ENCODE peak calls at places on chromosome 2, in nine cellular contexts. One of them, this sample, is unnamed.
A peak's percentile ranks its signal among the peaks of the same experiment; 100 is the strongest.

GRCh38 chr2:236168110-236169067 is at the start of gene GBX2:
- DNase-seq in cardiac fibroblast: peak; percentile 44
- DNase-seq in IMR-90: peak; percentile 17
- DNase-seq in PC-9: no peak
- DNase-seq in cardiac muscle cell: peak; percentile 70
- DNase-seq in GM12864: no peak
- DNase-seq in tibial nerve: no peak
- DNase-seq in epithelial cell of esophagus: peak; percentile 81
- DNase-seq in transverse colon: peak; percentile 28
- DNase-seq in this sample: peak; percentile 81

GRCh38 chr2:16832910-16833309 is 167.3 kb upstream of the CYRIA start:
- DNase-seq in cardiac fibroblast: no peak
- DNase-seq in IMR-90: no peak
- DNase-seq in PC-9: no peak
- DNase-seq in cardiac muscle cell: no peak
- DNase-seq in GM12864: no peak
- DNase-seq in tibial nerve: no peak
- DNase-seq in epithelial cell of esophagus: peak; percentile 36
- DNase-seq in transverse colon: no peak
- DNase-seq in this sample: no peak

GRCh38 chr2:57180042-57180567 is 866.5 kb upstream of the VRK2 start:
- DNase-seq in cardiac fibroblast: peak; percentile 91
- DNase-seq in IMR-90: peak; percentile 8
- DNase-seq in PC-9: no peak
- DNase-seq in cardiac muscle cell: peak; percentile 37
- DNase-seq in GM12864: no peak
- DNase-seq in tibial nerve: no peak
- DNase-seq in epithelial cell of esophagus: peak; percentile 69
- DNase-seq in transverse colon: no peak
- DNase-seq in this sample: no peak

GRCh38 chr2:114745700-114746099 is 303.3 kb downstream of the DPP10 start:
- DNase-seq in cardiac fibroblast: no peak
- DNase-seq in IMR-90: no peak
- DNase-seq in PC-9: no peak
- DNase-seq in cardiac muscle cell: no peak
- DNase-seq in GM12864: no peak
- DNase-seq in tibial nerve: no peak
- DNase-seq in epithelial cell of esophagus: no peak
- DNase-seq in transverse colon: no peak
- DNase-seq in this sample: no peak

GRCh38 chr2:8999802-9000201 is 3.7 kb downstream of the MBOAT2 start:
- DNase-seq in cardiac fibroblast: no peak
- DNase-seq in IMR-90: no peak
- DNase-seq in PC-9: peak; percentile 93
- DNase-seq in cardiac muscle cell: no peak
- DNase-seq in GM12864: no peak
- DNase-seq in tibial nerve: no peak
- DNase-seq in epithelial cell of esophagus: no peak
- DNase-seq in transverse colon: no peak
- DNase-seq in this sample: no peak

GRCh38 chr2:236963631-236964030 is 122.1 kb upstream of the COPS8 start:
- DNase-seq in cardiac fibroblast: no peak
- DNase-seq in IMR-90: no peak
- DNase-seq in PC-9: no peak
- DNase-seq in cardiac muscle cell: no peak
- DNase-seq in GM12864: no peak
- DNase-seq in tibial nerve: no peak
- DNase-seq in epithelial cell of esophagus: no peak
- DNase-seq in transverse colon: no peak
- DNase-seq in this sample: no peak

GRCh38 chr2:158716091-158716815 is 78.9 kb upstream of the DAPL1 start:
- DNase-seq in cardiac fibroblast: peak; percentile 7
- DNase-seq in IMR-90: no peak
- DNase-seq in PC-9: no peak
- DNase-seq in cardiac muscle cell: peak; percentile 27
- DNase-seq in GM12864: no peak
- DNase-seq in tibial nerve: no peak
- DNase-seq in epithelial cell of esophagus: no peak
- DNase-seq in transverse colon: no peak
- DNase-seq in this sample: no peak

GRCh38 chr2:81194176-81194575 is 889.6 kb upstream of the LRRTM1 start:
- DNase-seq in cardiac fibroblast: no peak
- DNase-seq in IMR-90: no peak
- DNase-seq in PC-9: no peak
- DNase-seq in cardiac muscle cell: no peak
- DNase-seq in GM12864: no peak
- DNase-seq in tibial nerve: no peak
- DNase-seq in epithelial cell of esophagus: no peak
- DNase-seq in transverse colon: no peak
- DNase-seq in this sample: no peak

GRCh38 chr2:221641181-221641871 is 69.2 kb upstream of the EPHA4 start:
- DNase-seq in cardiac fibroblast: no peak
- DNase-seq in IMR-90: no peak
- DNase-seq in PC-9: peak; percentile 78
- DNase-seq in cardiac muscle cell: peak; percentile 3
- DNase-seq in GM12864: no peak
- DNase-seq in tibial nerve: no peak
- DNase-seq in epithelial cell of esophagus: peak; percentile 49
- DNase-seq in transverse colon: no peak
- DNase-seq in this sample: no peak

GRCh38 chr2:19256239-19256638 is 102.2 kb downstream of the OSR1 start:
- DNase-seq in cardiac fibroblast: peak; percentile 75
- DNase-seq in IMR-90: peak; percentile 98
- DNase-seq in PC-9: peak; percentile 96
- DNase-seq in cardiac muscle cell: peak; percentile 91
- DNase-seq in GM12864: no peak
- DNase-seq in tibial nerve: no peak
- DNase-seq in epithelial cell of esophagus: peak; percentile 97
- DNase-seq in transverse colon: no peak
- DNase-seq in this sample: no peak

GRCh38 chr2:4673025-4673489 is 969.7 kb downstream of the DCDC2C start:
- DNase-seq in cardiac fibroblast: no peak
- DNase-seq in IMR-90: no peak
- DNase-seq in PC-9: peak; percentile 43
- DNase-seq in cardiac muscle cell: no peak
- DNase-seq in GM12864: no peak
- DNase-seq in tibial nerve: no peak
- DNase-seq in epithelial cell of esophagus: no peak
- DNase-seq in transverse colon: no peak
- DNase-seq in this sample: peak; percentile 68

GRCh38 chr2:130181338-130181879 is at the start of gene SMPD4:
- DNase-seq in cardiac fibroblast: peak; percentile 96
- DNase-seq in IMR-90: peak; percentile 93
- DNase-seq in PC-9: peak; percentile 87
- DNase-seq in cardiac muscle cell: peak; percentile 97
- DNase-seq in GM12864: peak; percentile 76
- DNase-seq in tibial nerve: peak; percentile 92
- DNase-seq in epithelial cell of esophagus: peak; percentile 96
- DNase-seq in transverse colon: peak; percentile 98
- DNase-seq in this sample: peak; percentile 98

GRCh38 chr2:130185436-130185835 is 3.4 kb downstream of the MZT2B start:
- DNase-seq in cardiac fibroblast: no peak
- DNase-seq in IMR-90: no peak
- DNase-seq in PC-9: no peak
- DNase-seq in cardiac muscle cell: no peak
- DNase-seq in GM12864: no peak
- DNase-seq in tibial nerve: no peak
- DNase-seq in epithelial cell of esophagus: no peak
- DNase-seq in transverse colon: no peak
- DNase-seq in this sample: no peak

GRCh38 chr2:130186391-130186790 is 4.3 kb downstream of the MZT2B start:
- DNase-seq in cardiac fibroblast: no peak
- DNase-seq in IMR-90: no peak
- DNase-seq in PC-9: no peak
- DNase-seq in cardiac muscle cell: no peak
- DNase-seq in GM12864: no peak
- DNase-seq in tibial nerve: no peak
- DNase-seq in epithelial cell of esophagus: no peak
- DNase-seq in transverse colon: no peak
- DNase-seq in this sample: no peak

GRCh38 chr2:130185896-130186295 is 3.8 kb downstream of the MZT2B start:
- DNase-seq in cardiac fibroblast: no peak
- DNase-seq in IMR-90: no peak
- DNase-seq in PC-9: no peak
- DNase-seq in cardiac muscle cell: no peak
- DNase-seq in GM12864: no peak
- DNase-seq in tibial nerve: no peak
- DNase-seq in epithelial cell of esophagus: no peak
- DNase-seq in transverse colon: no peak
- DNase-seq in this sample: no peak

DNA sequence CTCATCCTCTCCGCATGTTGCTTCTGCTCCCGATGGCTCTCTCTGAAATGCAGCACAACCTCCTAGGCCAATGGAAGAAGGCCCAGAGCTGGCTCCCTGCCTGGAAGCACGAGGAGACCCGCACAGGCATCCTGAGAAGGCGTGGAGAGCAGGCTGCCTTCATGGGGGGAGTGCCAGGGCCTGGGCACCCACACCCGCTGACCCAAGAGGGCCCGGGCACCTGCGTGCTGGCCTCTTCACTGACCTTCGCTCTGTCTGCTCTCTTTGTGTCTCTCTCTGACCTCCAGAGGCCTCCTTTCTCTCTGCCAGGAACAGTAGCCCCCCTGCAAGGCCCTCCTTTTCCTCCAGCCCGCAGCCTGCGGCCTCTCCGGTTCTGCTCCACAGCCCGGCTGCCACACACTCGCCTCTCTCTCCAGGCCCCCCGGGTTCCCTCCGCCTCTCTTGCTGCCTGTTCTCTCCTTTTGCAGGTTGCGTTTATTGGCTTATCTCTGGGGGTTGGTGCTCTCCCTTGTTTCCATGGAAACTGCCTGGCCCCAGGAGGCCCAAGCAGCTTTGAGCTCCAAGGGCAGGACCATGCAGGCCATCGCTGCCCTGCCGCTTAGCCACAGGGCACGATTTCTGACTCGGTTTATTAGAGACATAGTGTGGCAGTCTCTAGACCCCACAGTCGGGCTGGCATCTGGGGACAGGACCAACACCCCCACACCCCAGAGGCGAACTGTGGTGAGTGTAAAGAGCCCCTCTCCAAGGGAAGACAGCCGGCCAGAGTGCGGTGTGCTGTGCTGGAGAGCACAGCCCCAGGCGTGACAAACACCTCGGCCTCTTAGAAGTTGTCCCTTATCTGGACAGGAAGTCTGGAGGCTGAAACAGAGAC is 1.7 kb downstream of the MZT2B start:
- DNase-seq in cardiac fibroblast: peak; percentile 15
- DNase-seq in IMR-90: peak; percentile 11
- DNase-seq in PC-9: no peak
- DNase-seq in cardiac muscle cell: peak; percentile 56
- DNase-seq in GM12864: no peak
- DNase-seq in tibial nerve: no peak
- DNase-seq in epithelial cell of esophagus: no peak
- DNase-seq in transverse colon: no peak
- DNase-seq in this sample: no peak
- H3K4me3 ChIP-seq in cardiac fibroblast: peak overlapping the region; percentile 51
- H3K4me3 ChIP-seq in IMR-90: peak overlapping the region; percentile 70
- H3K4me3 ChIP-seq in PC-9: peak overlapping the region; percentile 63
- H3K4me3 ChIP-seq in cardiac muscle cell: no peak overlapping the region
- H3K4me3 ChIP-seq in GM12864: peak overlapping the region; percentile 91
- H3K4me3 ChIP-seq in tibial nerve: peak overlapping the region; percentile 90
- H3K4me3 ChIP-seq in epithelial cell of esophagus: peak overlapping the region; percentile 46
- H3K4me3 ChIP-seq in transverse colon: no peak overlapping the region
- H3K4me3 ChIP-seq in this sample: no peak overlapping the region

DNA sequence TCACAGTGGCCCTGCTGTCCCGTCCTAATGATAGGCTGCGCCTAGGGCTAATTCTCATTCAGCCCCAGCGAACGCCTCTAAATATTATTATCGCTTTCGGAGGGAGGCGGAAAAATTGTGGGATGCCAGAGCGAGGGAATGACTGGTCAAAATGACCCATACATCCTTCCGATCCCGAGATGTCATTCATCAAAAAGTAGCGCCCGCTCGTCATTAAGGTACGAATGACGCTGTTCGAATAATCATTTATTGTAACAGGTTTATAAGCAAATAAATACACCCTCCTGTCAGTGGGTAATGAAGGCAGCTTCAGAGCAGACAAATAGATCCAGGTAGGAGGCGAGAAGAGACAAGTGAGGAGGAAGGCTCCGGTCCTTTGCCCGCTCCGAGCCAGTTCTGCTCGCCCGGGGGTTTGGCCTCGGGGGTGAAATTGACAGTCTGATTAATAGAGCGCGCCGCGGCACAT is at the start of gene EVX2:
- DNase-seq in cardiac fibroblast: no peak
- DNase-seq in IMR-90: no peak
- DNase-seq in PC-9: no peak
- DNase-seq in cardiac muscle cell: no peak
- DNase-seq in GM12864: no peak
- DNase-seq in tibial nerve: no peak
- DNase-seq in epithelial cell of esophagus: no peak
- DNase-seq in transverse colon: no peak
- DNase-seq in this sample: no peak
- H3K4me3 ChIP-seq in cardiac fibroblast: no peak within 1 kb of the TSS
- H3K4me3 ChIP-seq in IMR-90: no peak within 1 kb of the TSS
- H3K4me3 ChIP-seq in PC-9: no peak within 1 kb of the TSS
- H3K4me3 ChIP-seq in cardiac muscle cell: peak within 1 kb of the TSS; percentile 11
- H3K4me3 ChIP-seq in GM12864: no peak within 1 kb of the TSS
- H3K4me3 ChIP-seq in tibial nerve: no peak within 1 kb of the TSS
- H3K4me3 ChIP-seq in epithelial cell of esophagus: no peak within 1 kb of the TSS
- H3K4me3 ChIP-seq in transverse colon: no peak within 1 kb of the TSS
- H3K4me3 ChIP-seq in this sample: peak within 1 kb of the TSS; percentile 1

DNA sequence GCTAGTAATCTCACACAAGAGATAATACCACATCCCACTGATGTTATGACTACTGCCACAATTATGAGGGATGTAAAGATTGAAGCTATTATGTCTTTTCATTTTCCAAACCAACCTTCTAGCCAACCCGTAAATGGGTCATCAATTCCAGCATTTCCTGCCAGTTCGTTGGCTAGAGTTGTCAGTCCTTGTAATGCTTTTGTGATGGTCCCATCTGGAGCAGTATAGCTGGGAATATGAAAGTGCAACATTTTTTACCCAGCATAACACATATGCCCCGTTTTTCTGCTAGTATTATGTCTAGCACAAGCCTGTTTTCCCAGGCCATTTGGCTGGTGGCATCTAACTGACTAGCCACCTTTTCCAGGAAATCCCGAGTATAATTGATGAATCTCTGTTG is 1501.6 kb upstream of the SLC39A10 start:
- DNase-seq in cardiac fibroblast: no peak
- DNase-seq in IMR-90: no peak
- DNase-seq in PC-9: no peak
- DNase-seq in cardiac muscle cell: no peak
- DNase-seq in GM12864: no peak
- DNase-seq in tibial nerve: no peak
- DNase-seq in epithelial cell of esophagus: no peak
- DNase-seq in transverse colon: no peak
- DNase-seq in this sample: no peak
- H3K4me3 ChIP-seq in cardiac fibroblast: no peak overlapping the region
- H3K4me3 ChIP-seq in IMR-90: no peak overlapping the region
- H3K4me3 ChIP-seq in PC-9: no peak overlapping the region
- H3K4me3 ChIP-seq in cardiac muscle cell: no peak overlapping the region
- H3K4me3 ChIP-seq in GM12864: no peak overlapping the region
- H3K4me3 ChIP-seq in tibial nerve: no peak overlapping the region
- H3K4me3 ChIP-seq in epithelial cell of esophagus: no peak overlapping the region
- H3K4me3 ChIP-seq in transverse colon: no peak overlapping the region
- H3K4me3 ChIP-seq in this sample: no peak overlapping the region

DNA sequence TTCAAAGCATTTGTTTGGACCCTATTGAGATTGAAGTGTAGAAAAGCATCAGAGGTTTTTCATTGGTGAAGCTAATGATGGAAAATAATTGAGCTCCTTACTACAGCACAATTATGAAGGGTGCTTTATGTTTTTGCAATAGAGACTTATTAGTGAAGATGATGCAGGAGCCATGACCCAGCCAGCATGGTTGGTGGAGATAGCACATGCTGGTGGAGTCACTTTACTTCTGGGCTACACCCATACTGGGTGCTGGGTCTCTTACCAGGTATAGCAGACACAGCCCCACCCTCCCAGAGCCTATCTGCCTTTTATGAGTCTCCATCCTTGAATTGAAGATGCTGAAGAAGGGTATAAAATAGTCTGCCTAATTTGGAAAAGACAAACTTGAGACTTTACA is 3.6 kb downstream of the ACP1 start:
- DNase-seq in cardiac fibroblast: no peak
- DNase-seq in IMR-90: no peak
- DNase-seq in PC-9: no peak
- DNase-seq in cardiac muscle cell: no peak
- DNase-seq in GM12864: no peak
- DNase-seq in tibial nerve: no peak
- DNase-seq in epithelial cell of esophagus: no peak
- DNase-seq in transverse colon: no peak
- DNase-seq in this sample: no peak
- H3K4me3 ChIP-seq in cardiac fibroblast: no peak overlapping the region
- H3K4me3 ChIP-seq in IMR-90: no peak overlapping the region
- H3K4me3 ChIP-seq in PC-9: no peak overlapping the region
- H3K4me3 ChIP-seq in cardiac muscle cell: no peak overlapping the region
- H3K4me3 ChIP-seq in GM12864: no peak overlapping the region
- H3K4me3 ChIP-seq in tibial nerve: no peak overlapping the region
- H3K4me3 ChIP-seq in epithelial cell of esophagus: no peak overlapping the region
- H3K4me3 ChIP-seq in transverse colon: no peak overlapping the region
- H3K4me3 ChIP-seq in this sample: no peak overlapping the region

This sample was measured in Caco-2.